ENCODE peak calls at places on chromosomes 13 and 19, in seven cellular contexts. Q, M, S, F, W, E and V are unnamed samples.

GRCh38 chr13:100442095-100442832 is 146.3 kb downstream of the GGACT start:
- DNase-seq in Q (no peak), M (no peak), S (no peak), F (no peak), W (no peak), E (no peak), V (no peak)

GRCh38 chr19:5882421-5882968 is 12.2 kb upstream of the FUT5 start:
- DNase-seq in Q (no peak), M (no peak), S (no peak), F (no peak), W (no peak), E (no peak), V (no peak)

GRCh38 chr19:17944301-17944700 is 11.5 kb downstream of the CCDC124 start:
- DNase-seq in Q (no peak), M (no peak), S (no peak), F (no peak), W (no peak), E (no peak), V (no peak)

GRCh38 chr13:23851106-23851505 is 38.1 kb downstream of the MIPEP start:
- DNase-seq in Q (no peak), M (no peak), S (no peak), F (no peak), W (no peak), E (no peak), V (no peak)

GRCh38 chr13:60402022-60402421 is 5.0 kb downstream of the TDRD3 start:
- DNase-seq in Q (no peak), M (no peak), S (no peak), F (no peak), W (no peak), E (no peak), V (no peak)

GRCh38 chr13:74771964-74772363 is 637.8 kb upstream of the KLF12 start:
- DNase-seq in Q (no peak), M (no peak), S (no peak), F (no peak), W (no peak), E (no peak), V (no peak)

GRCh38 chr19:10724573-10725071 is 6.7 kb downstream of the DNM2 start:
- DNase-seq in Q (no peak), M (no peak), S (no peak), F (no peak), W (peak), E (no peak), V (no peak)

GRCh38 chr19:6275170-6275744 is 4.5 kb downstream of the MLLT1 start:
- DNase-seq in Q (no peak), M (no peak), S (no peak), F (no peak), W (no peak), E (no peak), V (no peak)

GRCh38 chr13:75801388-75801787 is 165.3 kb downstream of the LMO7 start:
- DNase-seq in Q (no peak), M (no peak), S (no peak), F (no peak), W (no peak), E (no peak), V (no peak)

GRCh38 chr19:2528543-2529173 is 52.7 kb downstream of the GADD45B start:
- DNase-seq in Q (no peak), M (no peak), S (no peak), F (no peak), W (peak), E (no peak), V (peak)

GRCh38 chr19:2188708-2189385 is 25.1 kb downstream of the DOT1L start:
- DNase-seq in Q (no peak), M (no peak), S (no peak), F (no peak), W (no peak), E (no peak), V (no peak)

GRCh38 chr19:38862321-38863059 is 12.7 kb upstream of the HNRNPL start:
- DNase-seq in Q (no peak), M (no peak), S (no peak), F (no peak), W (peak), E (no peak), V (peak)

GRCh38 chr19:10718205-10719196 is 622 bp downstream of the DNM2 start:
- DNase-seq in Q (peak), M (peak), S (no peak), F (no peak), W (peak), E (no peak), V (no peak)

GRCh38 chr13:114081761-114082681 is 50.4 kb downstream of the RASA3 start:
- DNase-seq in Q (no peak), M (no peak), S (no peak), F (no peak), W (no peak), E (no peak), V (no peak)

GRCh38 chr19:48746738-48747575 is at the start of gene IZUMO1:
- DNase-seq in Q (peak), M (peak), S (peak), F (no peak), W (peak), E (no peak), V (no peak)

GRCh38 chr19:30395283-30395682 is 23.1 kb downstream of the ZNF536 start:
- DNase-seq in Q (no peak), M (no peak), S (no peak), F (no peak), W (no peak), E (no peak), V (no peak)

GRCh38 chr19:47673426-47673825 is 39.8 kb upstream of the EHD2 start:
- DNase-seq in Q (no peak), M (no peak), S (no peak), F (no peak), W (no peak), E (no peak), V (no peak)

GRCh38 chr19:53158119-53158656 is 665 bp downstream of the ZNF347 start:
- DNase-seq in Q (peak), M (peak), S (no peak), F (no peak), W (peak), E (no peak), V (no peak)

GRCh38 chr19:51327066-51327985 is 14.6 kb downstream of the VSIG10L start:
- DNase-seq in Q (peak), M (peak), S (no peak), F (no peak), W (no peak), E (peak), V (no peak)

GRCh38 chr13:78137404-78138142 is 218.9 kb upstream of the EDNRB start:
- DNase-seq in Q (peak), M (peak), S (peak), F (peak), W (peak), E (peak), V (peak)

GRCh38 chr19:4976412-4977298 is 7.7 kb downstream of the KDM4B start:
- DNase-seq in Q (peak), M (no peak), S (no peak), F (no peak), W (peak), E (peak), V (peak)

GRCh38 chr13:21849323-21849722 is 178.4 kb downstream of the FGF9 start:
- DNase-seq in Q (no peak), M (peak), S (peak), F (peak), W (peak), E (peak), V (peak)

GRCh38 chr13:29510698-29511438 is 84.6 kb downstream of the SLC7A1 start:
- DNase-seq in Q (no peak), M (no peak), S (no peak), F (no peak), W (no peak), E (no peak), V (no peak)

GRCh38 chr13:111480503-111480902 is 160.1 kb downstream of the TEX29 start:
- DNase-seq in Q (no peak), M (no peak), S (no peak), F (no peak), W (no peak), E (no peak), V (no peak)

GRCh38 chr19:7982103-7982502 is 23.3 kb downstream of the ELAVL1 start:
- DNase-seq in Q (no peak), M (no peak), S (no peak), F (no peak), W (no peak), E (no peak), V (no peak)

GRCh38 chr13:88376762-88377388 is 705.7 kb downstream of the SLITRK5 start:
- DNase-seq in Q (no peak), M (no peak), S (no peak), F (no peak), W (no peak), E (no peak), V (no peak)

GRCh38 chr13:68199271-68199670 is 969.1 kb upstream of the PCDH9 start:
- DNase-seq in Q (no peak), M (no peak), S (no peak), F (no peak), W (no peak), E (no peak), V (no peak)

GRCh38 chr19:38975861-38976271 is 324 bp upstream of the FBXO17 start:
- DNase-seq in Q (peak), M (peak), S (no peak), F (no peak), W (no peak), E (peak), V (no peak)

GRCh38 chr13:67416047-67416925 is 186.2 kb upstream of the PCDH9 start:
- DNase-seq in Q (peak), M (peak), S (no peak), F (no peak), W (peak), E (peak), V (peak)

GRCh38 chr19:13890136-13890535 is 13.2 kb downstream of the NANOS3 start:
- DNase-seq in Q (no peak), M (no peak), S (no peak), F (no peak), W (no peak), E (no peak), V (no peak)

GRCh38 chr19:51295382-51296126 is 15.9 kb upstream of the IGLON5 start:
- DNase-seq in Q (peak), M (no peak), S (no peak), F (no peak), W (no peak), E (no peak), V (no peak)

GRCh38 chr13:26335158-26335557 is 81.2 kb downstream of the CDK8 start:
- DNase-seq in Q (no peak), M (no peak), S (no peak), F (no peak), W (no peak), E (no peak), V (no peak)

GRCh38 chr19:32287811-32288227 is 57.6 kb upstream of the ZNF507 start:
- DNase-seq in Q (peak), M (peak), S (peak), F (no peak), W (no peak), E (peak), V (peak)

GRCh38 chr19:45124021-45124420 is 31.0 kb downstream of the PPP1R37 start:
- DNase-seq in Q (no peak), M (no peak), S (no peak), F (no peak), W (no peak), E (no peak), V (no peak)
- TF ChIP-seq JUND in Q (no peak), M (no peak), S (no peak), F (no peak), W (no peak), E (no peak), V (no peak)

DNA sequence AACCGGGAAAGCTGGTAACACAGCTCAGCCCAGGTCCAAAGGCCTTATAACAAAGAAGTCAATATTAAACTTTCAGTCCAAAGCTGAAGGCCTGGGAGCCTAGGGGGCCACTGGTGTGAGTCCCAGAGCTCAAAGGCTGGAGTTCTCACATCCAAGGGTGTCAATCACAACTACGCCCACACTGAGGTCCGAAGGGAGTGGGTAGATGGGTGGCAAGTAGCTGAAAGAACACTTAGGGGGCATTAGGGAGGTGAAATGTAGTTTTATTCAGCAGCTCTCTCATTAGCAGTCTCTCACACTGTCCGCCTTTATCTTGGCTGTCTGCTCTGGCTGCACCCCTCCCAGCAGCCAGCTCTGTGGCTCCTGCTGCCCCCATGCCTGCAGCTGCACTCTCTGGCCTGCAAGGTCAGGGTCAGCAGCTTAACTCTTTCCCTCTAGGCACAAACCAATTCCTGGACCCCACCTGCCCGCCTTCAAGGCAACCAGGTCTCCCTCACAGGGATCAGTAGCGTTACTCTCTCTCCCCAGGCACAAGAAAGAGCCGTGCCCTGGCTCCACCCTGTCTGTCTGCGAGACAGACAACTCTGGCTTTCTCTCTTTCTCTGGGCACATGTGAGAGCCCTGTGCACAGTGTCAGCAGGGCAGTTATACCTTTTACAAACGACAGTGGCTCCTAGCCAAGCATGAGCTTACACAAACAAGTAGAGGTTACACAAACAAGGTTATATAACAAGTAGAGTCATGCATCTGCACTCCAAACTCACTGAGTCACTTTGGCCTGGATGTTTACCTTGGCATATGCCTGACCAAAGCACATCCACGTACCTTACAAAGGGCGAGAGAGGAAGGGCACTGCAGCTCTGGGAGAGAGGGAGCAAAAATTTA is 249.4 kb upstream of the PCDH20 start:
- DNase-seq in Q (no peak), M (no peak), S (peak), F (no peak), W (no peak), E (peak), V (no peak)
- TF ChIP-seq JUND in Q (no peak), M (no peak), S (no peak), F (no peak), W (no peak), E (peak), V (no peak)

DNA sequence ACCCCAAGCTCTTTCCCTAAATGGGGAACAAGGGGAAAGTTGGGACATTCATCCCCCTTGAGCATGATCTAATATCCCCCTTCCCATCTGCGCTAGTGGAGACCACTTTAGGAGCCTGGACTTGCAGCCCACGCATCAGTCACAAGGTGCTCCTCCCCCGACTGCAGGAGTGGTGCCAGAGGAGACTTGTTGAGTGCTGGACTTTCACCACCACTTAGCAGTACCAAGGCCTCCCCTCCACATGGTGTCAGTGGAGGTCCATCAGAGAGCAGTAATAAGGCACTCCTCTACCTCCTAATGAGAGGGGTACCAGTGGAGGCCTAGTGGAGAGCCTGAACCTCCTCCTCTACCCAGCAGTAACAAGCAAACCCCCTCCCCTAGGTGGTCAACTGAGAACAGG is 22.5 kb downstream of the CAB39L start:
- DNase-seq in Q (peak), M (peak), S (peak), F (peak), W (no peak), E (peak), V (no peak)
- TF ChIP-seq JUND in Q (no peak), M (no peak), S (no peak), F (no peak), W (no peak), E (no peak), V (no peak)

GRCh38 chr19:42311612-42312160 is 1.4 kb upstream of the TMEM145 start:
- DNase-seq in Q (peak), M (no peak), S (no peak), F (no peak), W (peak), E (no peak), V (no peak)

GRCh38 chr19:42312370-42312769 is 739 bp upstream of the TMEM145 start:
- DNase-seq in Q (no peak), M (no peak), S (no peak), F (no peak), W (no peak), E (no peak), V (no peak)

GRCh38 chr19:42315024-42315423 is 1.9 kb downstream of the TMEM145 start:
- DNase-seq in Q (no peak), M (no peak), S (no peak), F (no peak), W (no peak), E (no peak), V (no peak)

GRCh38 chr19:42313096-42313839 is at the start of gene TMEM145:
- DNase-seq in Q (peak), M (peak), S (no peak), F (no peak), W (peak), E (no peak), V (peak)

GRCh38 chr19:42313840-42314755 is 989 bp downstream of the TMEM145 start:
- DNase-seq in Q (no peak), M (no peak), S (no peak), F (no peak), W (peak), E (no peak), V (no peak)
- TF ChIP-seq JUND in Q (no peak), M (no peak), S (no peak), F (no peak), W (no peak), E (no peak), V (no peak)